ENCODE peak calls at places on chromosomes 6 and 20, in seven cellular contexts. One of them, this sample, is unnamed. For H3K36me3 and H3K27me3, the result is how much of the 10 kb centered on the place peaks cover.

GRCh38 chr20:2210646-2211556 is 84.9 kb upstream of the TGM3 start:
- DNase-seq in endothelial cell of umbilical vein: peak
- DNase-seq in testis: peak
- DNase-seq in CD4-positive, alpha-beta memory T cell: no peak
- DNase-seq in esophagus muscularis mucosa: no peak
- DNase-seq in upper lobe of right lung: no peak
- DNase-seq in endodermal cell: peak
- DNase-seq in this sample: peak

GRCh38 chr20:13017235-13017634 is 8.5 kb downstream of the SPTLC3 start:
- DNase-seq in endothelial cell of umbilical vein: no peak
- DNase-seq in upper lobe of right lung: no peak
- DNase-seq in CD4-positive, alpha-beta memory T cell: no peak
- DNase-seq in testis: no peak
- DNase-seq in endodermal cell: no peak
- DNase-seq in esophagus muscularis mucosa: no peak
- DNase-seq in this sample: no peak

GRCh38 chr20:57543754-57544153 is 17.2 kb upstream of the PCK1 start:
- DNase-seq in endothelial cell of umbilical vein: no peak
- DNase-seq in CD4-positive, alpha-beta memory T cell: no peak
- DNase-seq in testis: no peak
- DNase-seq in endodermal cell: no peak
- DNase-seq in upper lobe of right lung: no peak
- DNase-seq in esophagus muscularis mucosa: no peak
- DNase-seq in this sample: no peak

GRCh38 chr20:59363094-59363493 is 62.7 kb downstream of the EDN3 start:
- DNase-seq in CD4-positive, alpha-beta memory T cell: no peak
- DNase-seq in upper lobe of right lung: no peak
- DNase-seq in testis: no peak
- DNase-seq in endodermal cell: no peak
- DNase-seq in endothelial cell of umbilical vein: no peak
- DNase-seq in esophagus muscularis mucosa: no peak
- DNase-seq in this sample: no peak

GRCh38 chr6:144689503-144690040 is 404.4 kb downstream of the UTRN start:
- DNase-seq in testis: no peak
- DNase-seq in endothelial cell of umbilical vein: no peak
- DNase-seq in esophagus muscularis mucosa: no peak
- DNase-seq in endodermal cell: no peak
- DNase-seq in CD4-positive, alpha-beta memory T cell: no peak
- DNase-seq in upper lobe of right lung: no peak
- DNase-seq in this sample: no peak

GRCh38 chr6:3209114-3210023 is 18.1 kb downstream of the TUBB2B start:
- DNase-seq in esophagus muscularis mucosa: no peak
- DNase-seq in endothelial cell of umbilical vein: no peak
- DNase-seq in CD4-positive, alpha-beta memory T cell: no peak
- DNase-seq in testis: no peak
- DNase-seq in endodermal cell: peak
- DNase-seq in upper lobe of right lung: no peak
- DNase-seq in this sample: peak

GRCh38 chr6:16049178-16049577 is 79.7 kb upstream of the MYLIP start:
- DNase-seq in esophagus muscularis mucosa: no peak
- DNase-seq in upper lobe of right lung: no peak
- DNase-seq in CD4-positive, alpha-beta memory T cell: no peak
- DNase-seq in testis: no peak
- DNase-seq in endothelial cell of umbilical vein: no peak
- DNase-seq in endodermal cell: no peak
- DNase-seq in this sample: no peak

GRCh38 chr20:18739785-18740184 is 73.8 kb upstream of the SCP2D1 start:
- DNase-seq in CD4-positive, alpha-beta memory T cell: no peak
- DNase-seq in endothelial cell of umbilical vein: no peak
- DNase-seq in upper lobe of right lung: no peak
- DNase-seq in testis: peak
- DNase-seq in esophagus muscularis mucosa: no peak
- DNase-seq in endodermal cell: peak
- DNase-seq in this sample: peak

GRCh38 chr6:133971861-133972260 is 18.8 kb downstream of the TBPL1 start:
- DNase-seq in CD4-positive, alpha-beta memory T cell: no peak
- DNase-seq in esophagus muscularis mucosa: no peak
- DNase-seq in endothelial cell of umbilical vein: no peak
- DNase-seq in testis: no peak
- DNase-seq in endodermal cell: no peak
- DNase-seq in upper lobe of right lung: no peak
- DNase-seq in this sample: no peak

GRCh38 chr6:50608421-50608820 is 104.9 kb upstream of the TFAP2D start:
- DNase-seq in esophagus muscularis mucosa: no peak
- DNase-seq in upper lobe of right lung: no peak
- DNase-seq in endodermal cell: no peak
- DNase-seq in CD4-positive, alpha-beta memory T cell: no peak
- DNase-seq in endothelial cell of umbilical vein: no peak
- DNase-seq in testis: no peak
- DNase-seq in this sample: no peak

GRCh38 chr6:169395080-169395805 is 141.6 kb upstream of the THBS2 start:
- DNase-seq in endothelial cell of umbilical vein: no peak
- DNase-seq in esophagus muscularis mucosa: peak
- DNase-seq in CD4-positive, alpha-beta memory T cell: no peak
- DNase-seq in testis: no peak
- DNase-seq in upper lobe of right lung: no peak
- DNase-seq in endodermal cell: no peak
- DNase-seq in this sample: no peak
- H3K4me3 ChIP-seq in endothelial cell of umbilical vein: no peak
- H3K4me3 ChIP-seq in esophagus muscularis mucosa: no peak
- H3K4me3 ChIP-seq in CD4-positive, alpha-beta memory T cell: no peak
- H3K4me3 ChIP-seq in testis: no peak
- H3K4me3 ChIP-seq in upper lobe of right lung: no peak
- H3K4me3 ChIP-seq in endodermal cell: no peak
- H3K4me3 ChIP-seq in this sample: no peak

DNA sequence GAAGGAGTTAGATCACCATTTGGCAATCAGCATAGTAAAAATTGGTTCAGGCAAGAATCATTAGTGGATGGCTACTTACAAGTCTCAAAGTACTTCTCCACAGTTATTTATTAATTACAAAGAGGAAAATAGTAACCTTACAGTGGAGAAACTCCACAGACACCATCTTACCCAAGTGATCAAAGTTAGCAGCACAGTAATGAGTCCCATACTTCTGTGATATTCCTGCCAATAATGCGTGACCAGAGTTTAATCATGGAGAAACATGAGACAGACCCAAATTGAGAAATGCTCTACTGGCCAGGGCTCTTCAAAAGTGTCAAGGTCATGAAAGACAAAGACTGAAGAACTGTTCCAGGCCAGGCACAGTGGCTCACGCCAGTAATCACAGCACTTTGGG is 9.5 kb downstream of the TBC1D7 start:
- DNase-seq in esophagus muscularis mucosa: peak
- DNase-seq in upper lobe of right lung: no peak
- DNase-seq in endodermal cell: peak
- DNase-seq in endothelial cell of umbilical vein: no peak
- DNase-seq in testis: no peak
- DNase-seq in CD4-positive, alpha-beta memory T cell: no peak
- DNase-seq in this sample: no peak
- H3K36me3 ChIP-seq in esophagus muscularis mucosa: half or more
- H3K36me3 ChIP-seq in upper lobe of right lung: half or more
- H3K36me3 ChIP-seq in endodermal cell: half or more
- H3K36me3 ChIP-seq in endothelial cell of umbilical vein: under half
- H3K36me3 ChIP-seq in testis: under half
- H3K36me3 ChIP-seq in CD4-positive, alpha-beta memory T cell: under half
- H3K36me3 ChIP-seq in this sample: half or more

GRCh38 chr6:116376149-116376548 is 5.4 kb downstream of the DSE start:
- DNase-seq in endothelial cell of umbilical vein: no peak
- DNase-seq in CD4-positive, alpha-beta memory T cell: no peak
- DNase-seq in testis: no peak
- DNase-seq in endodermal cell: no peak
- DNase-seq in upper lobe of right lung: no peak
- DNase-seq in esophagus muscularis mucosa: no peak
- DNase-seq in this sample: no peak

GRCh38 chr6:116374586-116374985 is 3.8 kb downstream of the DSE start:
- DNase-seq in endothelial cell of umbilical vein: no peak
- DNase-seq in endodermal cell: no peak
- DNase-seq in upper lobe of right lung: no peak
- DNase-seq in CD4-positive, alpha-beta memory T cell: no peak
- DNase-seq in esophagus muscularis mucosa: no peak
- DNase-seq in testis: no peak
- DNase-seq in this sample: no peak

GRCh38 chr6:116373300-116373699 is 2.6 kb downstream of the DSE start:
- DNase-seq in testis: no peak
- DNase-seq in endodermal cell: no peak
- DNase-seq in CD4-positive, alpha-beta memory T cell: no peak
- DNase-seq in esophagus muscularis mucosa: no peak
- DNase-seq in upper lobe of right lung: no peak
- DNase-seq in endothelial cell of umbilical vein: no peak
- DNase-seq in this sample: no peak

GRCh38 chr6:116375262-116375661 is 4.5 kb downstream of the DSE start:
- DNase-seq in endodermal cell: no peak
- DNase-seq in endothelial cell of umbilical vein: no peak
- DNase-seq in upper lobe of right lung: no peak
- DNase-seq in testis: no peak
- DNase-seq in esophagus muscularis mucosa: no peak
- DNase-seq in CD4-positive, alpha-beta memory T cell: no peak
- DNase-seq in this sample: no peak

DNA sequence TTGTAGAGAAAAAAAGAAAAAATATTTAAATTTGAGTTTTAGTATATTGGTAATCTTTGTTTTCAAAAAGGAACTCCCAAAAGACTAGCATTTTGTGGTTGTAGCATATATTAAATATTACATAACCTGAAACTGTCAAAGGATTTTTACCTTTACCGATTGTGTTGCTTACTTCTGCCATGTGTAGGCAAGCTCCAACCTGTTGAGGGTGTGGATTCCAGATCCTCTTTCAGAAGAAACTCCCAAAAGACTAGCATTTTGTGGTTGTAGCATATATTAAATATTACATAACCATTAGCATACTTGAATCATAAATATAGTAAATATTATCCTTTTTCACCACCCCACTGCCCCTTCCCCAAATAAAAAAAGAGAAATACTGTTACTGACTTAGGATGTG is 3.2 kb downstream of the DSE start:
- DNase-seq in endothelial cell of umbilical vein: no peak
- DNase-seq in upper lobe of right lung: no peak
- DNase-seq in endodermal cell: no peak
- DNase-seq in esophagus muscularis mucosa: no peak
- DNase-seq in testis: no peak
- DNase-seq in CD4-positive, alpha-beta memory T cell: no peak
- DNase-seq in this sample: no peak
- H3K27me3 ChIP-seq in endothelial cell of umbilical vein: under half
- H3K27me3 ChIP-seq in upper lobe of right lung: under half
- H3K27me3 ChIP-seq in endodermal cell: under half
- H3K27me3 ChIP-seq in esophagus muscularis mucosa: under half
- H3K27me3 ChIP-seq in testis: under half
- H3K27me3 ChIP-seq in CD4-positive, alpha-beta memory T cell: under half
- H3K27me3 ChIP-seq in this sample: under half

DNA sequence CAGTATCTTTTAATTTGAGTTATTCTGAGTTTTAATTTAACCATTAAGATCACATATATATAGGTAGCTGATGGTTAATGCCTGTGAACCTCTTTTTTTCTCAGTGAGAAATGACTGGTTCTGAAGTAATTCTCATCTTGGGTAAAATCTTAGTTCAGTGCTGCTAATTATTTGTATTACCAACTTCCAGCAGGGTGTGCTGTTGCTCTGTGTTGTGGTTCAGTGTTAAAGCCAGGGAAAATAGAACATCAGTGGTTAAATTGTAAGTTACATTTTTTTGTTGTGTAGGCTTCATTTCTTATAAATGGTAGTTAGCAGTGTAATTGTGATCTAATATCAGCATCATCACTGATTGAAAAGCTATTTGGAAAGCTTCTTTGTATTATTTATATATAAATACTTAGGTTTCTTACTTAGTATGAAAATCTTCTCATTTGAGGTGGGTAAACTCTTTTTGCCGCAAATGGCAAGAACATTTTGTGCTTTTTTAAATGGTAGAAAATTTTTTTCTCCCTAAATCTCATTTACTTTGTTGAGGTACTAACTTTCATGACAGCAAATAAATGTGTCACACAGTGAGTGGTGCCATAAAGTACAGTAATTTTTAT is 43.7 kb downstream of the CDC5L start:
- DNase-seq in endothelial cell of umbilical vein: peak
- DNase-seq in endodermal cell: peak
- DNase-seq in CD4-positive, alpha-beta memory T cell: peak
- DNase-seq in upper lobe of right lung: no peak
- DNase-seq in esophagus muscularis mucosa: no peak
- DNase-seq in testis: peak
- DNase-seq in this sample: peak
- H3K4me3 ChIP-seq in endothelial cell of umbilical vein: no peak
- H3K4me3 ChIP-seq in endodermal cell: no peak
- H3K4me3 ChIP-seq in CD4-positive, alpha-beta memory T cell: no peak
- H3K4me3 ChIP-seq in upper lobe of right lung: no peak
- H3K4me3 ChIP-seq in esophagus muscularis mucosa: no peak
- H3K4me3 ChIP-seq in testis: no peak
- H3K4me3 ChIP-seq in this sample: no peak

GRCh38 chr6:147266821-147267220 is 62.6 kb downstream of the STXBP5 start:
- DNase-seq in upper lobe of right lung: no peak
- DNase-seq in endodermal cell: no peak
- DNase-seq in esophagus muscularis mucosa: no peak
- DNase-seq in CD4-positive, alpha-beta memory T cell: no peak
- DNase-seq in endothelial cell of umbilical vein: no peak
- DNase-seq in testis: no peak
- DNase-seq in this sample: no peak

GRCh38 chr6:147262943-147263342 is 58.7 kb downstream of the STXBP5 start:
- DNase-seq in esophagus muscularis mucosa: no peak
- DNase-seq in CD4-positive, alpha-beta memory T cell: no peak
- DNase-seq in testis: no peak
- DNase-seq in upper lobe of right lung: no peak
- DNase-seq in endothelial cell of umbilical vein: peak
- DNase-seq in endodermal cell: no peak
- DNase-seq in this sample: no peak

GRCh38 chr6:147268254-147268653 is 64.0 kb downstream of the STXBP5 start:
- DNase-seq in esophagus muscularis mucosa: no peak
- DNase-seq in upper lobe of right lung: no peak
- DNase-seq in endothelial cell of umbilical vein: peak
- DNase-seq in endodermal cell: no peak
- DNase-seq in CD4-positive, alpha-beta memory T cell: no peak
- DNase-seq in testis: no peak
- DNase-seq in this sample: no peak

GRCh38 chr6:147267658-147268057 is 63.4 kb downstream of the STXBP5 start:
- DNase-seq in upper lobe of right lung: no peak
- DNase-seq in esophagus muscularis mucosa: no peak
- DNase-seq in CD4-positive, alpha-beta memory T cell: no peak
- DNase-seq in endodermal cell: no peak
- DNase-seq in endothelial cell of umbilical vein: no peak
- DNase-seq in testis: no peak
- DNase-seq in this sample: no peak
- H3K36me3 ChIP-seq in upper lobe of right lung: under half
- H3K36me3 ChIP-seq in esophagus muscularis mucosa: under half
- H3K36me3 ChIP-seq in CD4-positive, alpha-beta memory T cell: under half
- H3K36me3 ChIP-seq in endodermal cell: under half
- H3K36me3 ChIP-seq in endothelial cell of umbilical vein: under half
- H3K36me3 ChIP-seq in testis: under half
- H3K36me3 ChIP-seq in this sample: under half